ENCODE peak calls at places on chromosomes 16 and 17, in ten cellular contexts. N is glutamatergic neuron; I is Daoy; R is CD8-positive, alpha-beta T cell; W is psoas muscle; D is iris pigment epithelial cell; O is ACHN; H is NCI-H1417; P is GM13976; A is MV-4-11. M is an unnamed sample.

GRCh38 chr16:49652441-49653175 is 203.3 kb downstream of the ZNF423 start:
- DNase-seq in D (peak; percentile 82), P (no peak), W (peak; percentile 79), O (no peak), H (peak; percentile 62), N (no peak), R (no peak), A (no peak), I (peak; percentile 68), M (peak; percentile 19)

GRCh38 chr17:76078859-76079576 is at the start of gene ZACN:
- DNase-seq in D (no peak), O (no peak), R (no peak), H (peak; percentile 67), A (no peak), N (no peak), W (no peak), I (no peak), P (peak; percentile 41), M (no peak)

GRCh38 chr17:76820039-76820438 is 48.2 kb upstream of the MGAT5B start:
- DNase-seq in A (no peak), W (no peak), H (peak; percentile 93), I (no peak), N (no peak), O (no peak), R (no peak), P (no peak), D (no peak), M (no peak)

GRCh38 chr17:81245024-81245664 is 6.0 kb downstream of the NDUFAF8 start:
- DNase-seq in D (no peak), P (peak; percentile 72), W (peak; percentile 35), A (no peak), H (no peak), O (peak; percentile 65), I (no peak), R (no peak), N (peak; percentile 23), M (no peak)

GRCh38 chr16:52386694-52387093 is 160.2 kb downstream of the TOX3 start:
- DNase-seq in N (no peak), A (no peak), P (no peak), R (no peak), D (no peak), I (no peak), O (no peak), H (no peak), W (no peak), M (no peak)

GRCh38 chr17:43878260-43879082 is 28.9 kb downstream of the MPP2 start:
- DNase-seq in H (peak; percentile 75), A (peak; percentile 48), R (peak; percentile 70), W (peak; percentile 85), P (peak; percentile 90), O (peak; percentile 89), I (peak; percentile 83), N (peak; percentile 89), D (peak; percentile 85), M (peak; percentile 77)

GRCh38 chr17:60091908-60092331 is 13.2 kb upstream of the HEATR6 start:
- DNase-seq in P (no peak), O (peak; percentile 41), H (no peak), W (no peak), A (peak; percentile 67), N (no peak), I (no peak), R (no peak), D (peak; percentile 92), M (no peak)

GRCh38 chr17:10243905-10244844 is 45.8 kb upstream of the GAS7 start:
- DNase-seq in D (peak; percentile 9), H (no peak), A (no peak), O (no peak), R (no peak), N (no peak), W (no peak), P (no peak), I (peak; percentile 77), M (no peak)

GRCh38 chr16:31354394-31355291 is at the start of gene ITGAX:
- DNase-seq in A (peak; percentile 69), I (peak; percentile 80), W (peak; percentile 74), D (peak; percentile 55), H (no peak), N (no peak), O (peak; percentile 30), R (peak; percentile 59), P (peak; percentile 88), M (peak; percentile 61)

M was measured in mucosa of gallbladder.